ENCODE peak calls at places on chromosomes 4 and X, in ten cellular contexts. T is RPMI8226; L is iPS-NIHi11; U is WTC11; G is fibroblast of villous mesenchyme; H is NCI-H526 treated with DMSO at 0.1 percent for 48 hours; Y is posterior vena cava; A is astrocyte; K is stimulated activated CD4-positive, alpha-beta T cell treated with anti-CD3 and anti-CD28 coated beads, Interleukin-4, amount 100 ng/mL, for 24 hours; O is HCEC 1CT. R is an unnamed sample.

GRCh38 chr4:3409571-3410091 is 32.1 kb upstream of the HGFAC start:
- DNase-seq in H (no peak), G (no peak), K (no peak), L (peak; percentile 16), U (no peak), Y (peak; percentile 74), A (no peak), T (no peak), O (no peak), R (no peak)

GRCh38 chr4:337932-338758 is 531 bp downstream of the ZNF141 start:
- DNase-seq in O (no peak), G (peak; percentile 56), Y (peak; percentile 85), U (peak; percentile 13), K (peak; percentile 65), H (no peak), A (peak; percentile 34), L (no peak), T (peak; percentile 35), R (peak; percentile 74)

GRCh38 chrX:130413415-130413814 is 11.6 kb downstream of the RBMX2 start:
- DNase-seq in T (no peak), A (no peak), G (peak; percentile 56), K (no peak), Y (no peak), U (no peak), L (no peak), H (no peak), O (peak; percentile 12), R (peak; percentile 30)

GRCh38 chr4:113012776-113013175 is 36.7 kb upstream of the ANK2 start:
- DNase-seq in L (no peak), K (no peak), O (no peak), A (no peak), G (peak; percentile 19), T (no peak), U (no peak), H (no peak), Y (no peak), R (peak; percentile 41)

GRCh38 chrX:48864210-48864609 is 28.8 kb upstream of the PCSK1N start:
- DNase-seq in U (no peak), T (no peak), K (no peak), A (peak; percentile 76), G (peak; percentile 84), O (peak; percentile 3), Y (no peak), H (no peak), L (no peak), R (peak; percentile 96)

GRCh38 chrX:150465326-150465725 is 102.2 kb downstream of the MAMLD1 start:
- DNase-seq in H (no peak), U (no peak), K (no peak), L (no peak), Y (no peak), A (no peak), T (no peak), O (no peak), G (no peak), R (no peak)

GRCh38 chrX:123924181-123924580 is 37.3 kb upstream of the STAG2 start:
- DNase-seq in H (no peak), T (no peak), L (peak; percentile 40), K (no peak), A (no peak), G (no peak), O (no peak), Y (no peak), U (peak; percentile 10), R (no peak)

GRCh38 chr4:2256781-2257191 is 5.1 kb downstream of the MXD4 start:
- DNase-seq in T (no peak), K (peak; percentile 3), Y (peak; percentile 82), A (no peak), O (no peak), U (no peak), L (no peak), G (no peak), H (no peak), R (peak; percentile 34)

GRCh38 chr4:23163649-23164436 is 471.1 kb downstream of the GBA3 start:
- DNase-seq in T (no peak), O (no peak), A (peak; percentile 61), G (peak; percentile 15), Y (no peak), H (no peak), U (no peak), K (no peak), L (peak; percentile 22), R (no peak)

GRCh38 chr4:122874194-122874593 is 47.6 kb downstream of the FGF2 start:
- DNase-seq in O (peak; percentile 69), A (peak; percentile 82), Y (no peak), U (no peak), H (no peak), L (no peak), T (no peak), K (no peak), G (peak; percentile 86), R (peak; percentile 92)

GRCh38 chr4:71694946-71695345 is 88.9 kb downstream of the GC start:
- DNase-seq in G (no peak), T (no peak), K (no peak), L (no peak), H (no peak), O (no peak), Y (no peak), U (no peak), A (no peak), R (no peak)

GRCh38 chr4:154427149-154427548 is 64.5 kb downstream of the DCHS2 start:
- DNase-seq in Y (no peak), U (no peak), T (no peak), G (no peak), H (no peak), K (no peak), L (no peak), O (no peak), A (no peak), R (no peak)

R was measured in amniotic epithelial cell.